ENCODE peak calls at places on chromosomes 13 and 19, in eight cellular contexts. D is left ventricle myocardium inferior; K is naive thymus-derived CD4-positive, alpha-beta T cell; T is heart left ventricle; L is body of pancreas; C is pancreas; Y is psoas muscle; W is CD8-positive, alpha-beta memory T cell. O is an unnamed sample.

GRCh38 chr13:64154514-64154913 is 2738.9 kb upstream of the PCDH20 start:
- DNase-seq in L (no peak), W (no peak), Y (no peak), K (no peak), T (no peak), C (no peak), D (no peak), O (no peak)

GRCh38 chr19:6340493-6341201 is 7.2 kb upstream of the ACER1 start:
- DNase-seq in L (no peak), W (no peak), Y (no peak), T (no peak), C (no peak), K (no peak), D (no peak), O (no peak)

GRCh38 chr13:99362362-99362761 is 55.2 kb upstream of the GPR183 start:
- DNase-seq in W (no peak), D (no peak), L (no peak), C (no peak), T (no peak), Y (no peak), K (no peak), O (no peak)

GRCh38 chr13:58434943-58435342 is 803.4 kb downstream of the PCDH17 start:
- DNase-seq in T (no peak), Y (no peak), D (no peak), K (no peak), C (no peak), L (no peak), W (no peak), O (no peak)

GRCh38 chr19:6802336-6803035 is 30.0 kb downstream of the VAV1 start:
- DNase-seq in Y (peak; percentile 50), K (peak; percentile 44), T (peak; percentile 33), W (peak; percentile 72), L (no peak), C (no peak), D (peak; percentile 30), O (no peak)

GRCh38 chr13:99605417-99606321 is 104.4 kb downstream of the TM9SF2 start:
- DNase-seq in L (peak; percentile 68), W (peak; percentile 28), D (peak; percentile 38), T (peak; percentile 35), K (peak; percentile 47), Y (peak; percentile 74), C (peak; percentile 66), O (no peak)

GRCh38 chr19:38142176-38143035 is 81.6 kb downstream of the DPF1 start:
- DNase-seq in L (peak; percentile 26), T (peak; percentile 49), K (no peak), Y (peak; percentile 84), W (no peak), C (peak; percentile 34), D (peak; percentile 64), O (peak; percentile 57)

GRCh38 chr13:98173431-98173921 is 3.6 kb downstream of the RNF113B start:
- DNase-seq in L (peak; percentile 21), D (no peak), C (no peak), T (peak; percentile 16), Y (no peak), K (no peak), W (no peak), O (no peak)

GRCh38 chr13:103839460-103839859 is 773.2 kb upstream of the SLC10A2 start:
- DNase-seq in C (no peak), L (no peak), T (no peak), W (no peak), Y (no peak), K (no peak), D (no peak), O (no peak)

GRCh38 chr13:23547000-23547590 is 23.1 kb upstream of the TNFRSF19 start:
- DNase-seq in T (peak; percentile 58), W (no peak), Y (peak; percentile 69), D (peak; percentile 62), C (no peak), K (no peak), L (peak; percentile 16), O (no peak)
- H3K27ac ChIP-seq in T (peak overlapping the region; percentile 80), W (no peak overlapping the region), Y (no peak overlapping the region), D (peak overlapping the region; percentile 87), C (no peak overlapping the region), K (no peak overlapping the region), L (peak overlapping the region; percentile 3), O (no peak overlapping the region)

DNA sequence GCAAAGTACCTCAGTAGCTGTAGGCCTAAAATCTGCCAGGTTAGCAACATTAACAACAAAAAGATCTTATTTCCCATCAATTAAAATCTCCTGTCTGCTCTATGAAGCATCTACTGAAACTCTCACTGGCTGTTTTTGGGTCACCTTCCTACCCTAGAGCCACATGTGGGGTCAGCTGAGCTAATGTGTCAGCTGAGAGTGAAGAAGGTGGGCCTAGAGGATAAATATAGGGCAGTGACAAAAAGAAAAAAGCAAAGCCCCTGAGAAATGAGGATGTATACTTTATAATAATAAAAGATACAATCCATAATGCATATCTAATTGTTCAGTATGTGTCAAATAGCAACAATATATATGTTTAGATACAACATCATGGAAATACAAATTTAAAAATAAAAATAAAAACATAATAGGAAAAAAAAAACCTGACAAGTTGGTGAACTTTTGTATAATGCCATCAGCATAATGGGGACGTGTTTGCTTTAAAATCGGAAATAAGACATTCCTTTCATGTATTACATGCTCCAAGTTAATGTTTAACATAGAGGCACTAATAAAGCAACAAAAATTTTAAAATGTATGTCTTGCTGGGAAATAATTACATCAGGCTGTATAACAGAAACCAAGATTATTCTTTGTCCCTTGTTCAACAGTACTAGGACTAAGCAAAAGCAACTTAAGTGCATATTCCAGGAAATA is 141.2 kb downstream of the GPC5 start:
- DNase-seq in L (no peak), K (no peak), W (no peak), C (no peak), T (no peak), Y (no peak), D (no peak), O (no peak)
- H3K27ac ChIP-seq in L (no peak overlapping the region), K (no peak overlapping the region), W (peak overlapping the region; percentile 13), C (no peak overlapping the region), T (no peak overlapping the region), Y (no peak overlapping the region), D (no peak overlapping the region), O (no peak overlapping the region)

GRCh38 chr19:2490659-2491058 is 14.7 kb downstream of the GADD45B start:
- DNase-seq in L (no peak), T (no peak), C (no peak), Y (no peak), D (no peak), W (no peak), K (no peak), O (no peak)
- H3K27ac ChIP-seq in L (peak overlapping the region; percentile 62), T (no peak overlapping the region), C (no peak overlapping the region), Y (peak overlapping the region; percentile 46), D (no peak overlapping the region), W (no peak overlapping the region), K (no peak overlapping the region), O (no peak overlapping the region)

DNA sequence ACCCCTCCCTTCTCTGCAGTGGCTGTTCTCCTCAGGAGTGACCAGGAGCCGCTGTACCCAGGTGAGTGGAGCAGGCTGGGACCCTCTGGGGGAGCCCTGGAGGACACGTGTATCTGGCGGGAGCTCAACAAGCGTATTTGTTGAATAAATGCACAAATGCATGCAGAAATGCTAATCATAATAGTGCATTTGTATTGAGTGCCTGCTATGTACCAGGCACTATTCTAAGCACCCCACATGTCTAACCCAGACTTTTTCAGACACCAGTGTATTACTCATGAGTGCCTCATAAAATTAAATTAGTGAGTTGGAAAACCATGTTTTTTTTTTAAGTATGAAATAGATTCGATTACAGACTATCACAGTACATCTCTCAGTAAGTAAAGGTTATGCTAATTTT is 7.9 kb downstream of the HPN start:
- DNase-seq in C (no peak), Y (no peak), K (no peak), D (no peak), T (no peak), W (no peak), L (no peak), O (no peak)
- H3K27ac ChIP-seq in C (no peak overlapping the region), Y (peak overlapping the region; percentile 88), K (no peak overlapping the region), D (peak overlapping the region; percentile 74), T (peak overlapping the region; percentile 67), W (no peak overlapping the region), L (peak overlapping the region; percentile 75), O (no peak overlapping the region)

GRCh38 chr13:90122531-90122930 is 1225.0 kb upstream of the MIR17HG start:
- DNase-seq in W (no peak), D (no peak), L (no peak), K (no peak), C (no peak), Y (no peak), T (no peak), O (no peak)
- H3K27ac ChIP-seq in W (no peak overlapping the region), D (no peak overlapping the region), L (no peak overlapping the region), K (no peak overlapping the region), C (no peak overlapping the region), Y (no peak overlapping the region), T (no peak overlapping the region), O (no peak overlapping the region)

GRCh38 chr13:88124142-88124541 is 453.0 kb downstream of the SLITRK5 start:
- DNase-seq in Y (no peak), C (no peak), W (no peak), T (no peak), L (no peak), D (no peak), K (no peak), O (no peak)

DNA sequence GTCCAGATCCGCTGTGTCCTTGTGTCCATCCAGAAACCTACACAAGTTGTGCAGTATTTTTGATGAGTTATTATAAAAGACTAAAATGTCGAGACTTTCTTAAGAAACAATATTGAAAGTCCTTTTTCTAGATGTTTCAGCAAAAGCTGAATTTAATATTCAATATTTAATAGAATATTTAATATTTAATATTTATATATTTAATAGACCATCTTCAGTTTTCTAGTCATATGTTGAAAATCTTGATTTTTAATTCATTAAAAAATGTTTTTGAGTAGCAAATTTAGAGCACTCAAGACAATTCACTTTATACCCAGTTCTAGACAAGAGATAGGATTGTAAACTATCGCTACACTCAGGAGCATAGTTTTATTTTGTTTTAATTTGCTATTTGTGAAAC is 447.8 kb downstream of the SLITRK5 start:
- DNase-seq in L (no peak), K (no peak), W (no peak), D (no peak), T (no peak), C (no peak), Y (no peak), O (no peak)
- H3K27ac ChIP-seq in L (no peak overlapping the region), K (no peak overlapping the region), W (no peak overlapping the region), D (no peak overlapping the region), T (no peak overlapping the region), C (no peak overlapping the region), Y (no peak overlapping the region), O (no peak overlapping the region)

DNA sequence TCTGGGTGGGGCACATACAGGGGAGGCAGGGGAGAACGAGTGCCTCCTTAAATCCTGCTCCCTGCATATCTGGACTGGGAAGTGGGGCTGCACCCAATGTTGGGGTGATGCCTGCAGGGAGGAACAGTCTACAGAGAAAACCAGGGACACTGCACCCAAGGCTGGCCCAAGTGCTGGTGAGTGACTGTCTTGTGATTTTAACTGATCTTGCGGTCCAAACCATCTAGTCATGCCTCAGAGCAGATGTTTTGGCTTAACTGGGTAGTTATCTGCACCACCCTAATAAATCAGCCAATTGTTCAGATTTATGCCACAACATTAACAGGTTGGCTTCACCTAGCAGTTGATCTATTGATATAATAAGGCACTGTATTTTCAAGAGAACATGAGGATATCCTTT is 219.2 kb upstream of the IRS2 start:
- DNase-seq in Y (no peak), L (no peak), W (no peak), T (no peak), D (no peak), C (no peak), K (no peak), O (no peak)
- H3K27ac ChIP-seq in Y (no peak overlapping the region), L (no peak overlapping the region), W (no peak overlapping the region), T (no peak overlapping the region), D (no peak overlapping the region), C (no peak overlapping the region), K (no peak overlapping the region), O (no peak overlapping the region)